ENCODE peak calls at places on chromosomes 13 and 19, in four cellular contexts. One of them, this sample, is unnamed. For H3K4me1, the result is how much of the 10 kb centered on the place peaks cover.

GRCh38 chr19:879711-880438 is 13.1 kb downstream of the MED16 start:
- DNase-seq in Peyer's patch: no peak
- DNase-seq in ascending aorta: no peak
- DNase-seq in cardiac muscle cell: no peak
- DNase-seq in this sample: no peak

GRCh38 chr13:75489502-75490263 is 7.7 kb upstream of the TBC1D4 start:
- DNase-seq in Peyer's patch: no peak
- DNase-seq in ascending aorta: no peak
- DNase-seq in cardiac muscle cell: peak
- DNase-seq in this sample: no peak

GRCh38 chr19:48819366-48819816 is 8.6 kb upstream of the BCAT2 start:
- DNase-seq in Peyer's patch: peak
- DNase-seq in ascending aorta: peak
- DNase-seq in cardiac muscle cell: peak
- DNase-seq in this sample: peak

GRCh38 chr19:56573914-56574313 is 6.6 kb downstream of the ZNF470 start:
- DNase-seq in Peyer's patch: no peak
- DNase-seq in ascending aorta: no peak
- DNase-seq in cardiac muscle cell: no peak
- DNase-seq in this sample: no peak

GRCh38 chr13:34591801-34592454 is 350.1 kb upstream of the NBEA start:
- DNase-seq in Peyer's patch: no peak
- DNase-seq in ascending aorta: no peak
- DNase-seq in cardiac muscle cell: no peak
- DNase-seq in this sample: no peak

GRCh38 chr13:42553098-42554046 is 20.6 kb upstream of the TNFSF11 start:
- DNase-seq in Peyer's patch: no peak
- DNase-seq in ascending aorta: no peak
- DNase-seq in cardiac muscle cell: peak
- DNase-seq in this sample: no peak

GRCh38 chr13:42893346-42893745 is 98.7 kb downstream of the EPSTI1 start:
- DNase-seq in Peyer's patch: no peak
- DNase-seq in ascending aorta: no peak
- DNase-seq in cardiac muscle cell: peak
- DNase-seq in this sample: no peak

GRCh38 chr13:101178394-101178793 is 237.9 kb downstream of the NALCN start:
- DNase-seq in Peyer's patch: no peak
- DNase-seq in ascending aorta: no peak
- DNase-seq in cardiac muscle cell: no peak
- DNase-seq in this sample: no peak

GRCh38 chr13:47233734-47234133 is 336.9 kb upstream of the HTR2A start:
- DNase-seq in Peyer's patch: no peak
- DNase-seq in ascending aorta: no peak
- DNase-seq in cardiac muscle cell: peak
- DNase-seq in this sample: no peak

GRCh38 chr19:18340990-18341868 is 831 bp downstream of the PGPEP1 start:
- DNase-seq in Peyer's patch: peak
- DNase-seq in ascending aorta: peak
- DNase-seq in cardiac muscle cell: peak
- DNase-seq in this sample: peak

GRCh38 chr13:26599885-26600284 is 42.4 kb downstream of the WASF3 start:
- DNase-seq in Peyer's patch: no peak
- DNase-seq in ascending aorta: no peak
- DNase-seq in cardiac muscle cell: no peak
- DNase-seq in this sample: no peak

GRCh38 chr13:76512676-76513277 is 373.4 kb downstream of the KCTD12 start:
- DNase-seq in Peyer's patch: no peak
- DNase-seq in ascending aorta: no peak
- DNase-seq in cardiac muscle cell: peak
- DNase-seq in this sample: no peak

GRCh38 chr19:18274776-18275356 is 614 bp upstream of the IQCN start:
- DNase-seq in Peyer's patch: peak
- DNase-seq in ascending aorta: peak
- DNase-seq in cardiac muscle cell: peak
- DNase-seq in this sample: peak

GRCh38 chr13:46185634-46186033 is 3.7 kb upstream of the LCP1 start:
- DNase-seq in Peyer's patch: no peak
- DNase-seq in ascending aorta: no peak
- DNase-seq in cardiac muscle cell: no peak
- DNase-seq in this sample: no peak

GRCh38 chr19:34793562-34793961 is 20.5 kb upstream of the ZNF599 start:
- DNase-seq in Peyer's patch: no peak
- DNase-seq in ascending aorta: no peak
- DNase-seq in cardiac muscle cell: peak
- DNase-seq in this sample: no peak

GRCh38 chr13:103275079-103275478 is 208.9 kb upstream of the SLC10A2 start:
- DNase-seq in Peyer's patch: no peak
- DNase-seq in ascending aorta: no peak
- DNase-seq in cardiac muscle cell: no peak
- DNase-seq in this sample: no peak

GRCh38 chr13:23898101-23898500 is 799 bp upstream of the C1QTNF9B start:
- DNase-seq in Peyer's patch: no peak
- DNase-seq in ascending aorta: no peak
- DNase-seq in cardiac muscle cell: peak
- DNase-seq in this sample: no peak

GRCh38 chr19:49224856-49225255 is 67.3 kb downstream of the TRPM4 start:
- DNase-seq in Peyer's patch: peak
- DNase-seq in ascending aorta: no peak
- DNase-seq in cardiac muscle cell: peak
- DNase-seq in this sample: no peak

GRCh38 chr13:40159736-40160135 is 504.3 kb downstream of the COG6 start:
- DNase-seq in Peyer's patch: no peak
- DNase-seq in ascending aorta: no peak
- DNase-seq in cardiac muscle cell: no peak
- DNase-seq in this sample: no peak

GRCh38 chr13:70708744-70709143 is 600.5 kb upstream of the KLHL1 start:
- DNase-seq in Peyer's patch: no peak
- DNase-seq in ascending aorta: no peak
- DNase-seq in cardiac muscle cell: no peak
- DNase-seq in this sample: no peak

GRCh38 chr13:113928701-113929627 is 44.9 kb downstream of the C13orf46 start:
- DNase-seq in Peyer's patch: peak
- DNase-seq in ascending aorta: peak
- DNase-seq in cardiac muscle cell: peak
- DNase-seq in this sample: peak

GRCh38 chr19:30593358-30593757 is 221.2 kb downstream of the ZNF536 start:
- DNase-seq in Peyer's patch: no peak
- DNase-seq in ascending aorta: no peak
- DNase-seq in cardiac muscle cell: no peak
- DNase-seq in this sample: peak

GRCh38 chr19:30596813-30597399 is 224.7 kb downstream of the ZNF536 start:
- DNase-seq in Peyer's patch: no peak
- DNase-seq in ascending aorta: no peak
- DNase-seq in cardiac muscle cell: no peak
- DNase-seq in this sample: no peak

GRCh38 chr19:30590596-30591229 is 218.5 kb downstream of the ZNF536 start:
- DNase-seq in Peyer's patch: no peak
- DNase-seq in ascending aorta: no peak
- DNase-seq in cardiac muscle cell: no peak
- DNase-seq in this sample: no peak

GRCh38 chr19:30596268-30596667 is 224.1 kb downstream of the ZNF536 start:
- DNase-seq in Peyer's patch: no peak
- DNase-seq in ascending aorta: no peak
- DNase-seq in cardiac muscle cell: no peak
- DNase-seq in this sample: no peak

GRCh38 chr19:30593975-30594925 is 222.1 kb downstream of the ZNF536 start:
- DNase-seq in Peyer's patch: no peak
- DNase-seq in ascending aorta: no peak
- DNase-seq in cardiac muscle cell: no peak
- DNase-seq in this sample: no peak
- H3K4me3 ChIP-seq in Peyer's patch: no peak
- H3K4me3 ChIP-seq in ascending aorta: no peak
- H3K4me3 ChIP-seq in cardiac muscle cell: no peak
- H3K4me3 ChIP-seq in this sample: no peak

GRCh38 chr19:30215248-30215647 is 156.9 kb upstream of the ZNF536 start:
- DNase-seq in Peyer's patch: no peak
- DNase-seq in ascending aorta: no peak
- DNase-seq in cardiac muscle cell: no peak
- DNase-seq in this sample: no peak
- H3K27ac ChIP-seq in Peyer's patch: no peak
- H3K27ac ChIP-seq in ascending aorta: no peak
- H3K27ac ChIP-seq in cardiac muscle cell: no peak
- H3K27ac ChIP-seq in this sample: no peak

GRCh38 chr19:40285353-40286234 is 449 bp upstream of the AKT2 start:
- DNase-seq in Peyer's patch: peak
- DNase-seq in ascending aorta: peak
- DNase-seq in cardiac muscle cell: peak
- DNase-seq in this sample: peak

GRCh38 chr19:40284251-40284500 is 969 bp downstream of the AKT2 start:
- DNase-seq in Peyer's patch: no peak
- DNase-seq in ascending aorta: no peak
- DNase-seq in cardiac muscle cell: no peak
- DNase-seq in this sample: no peak

GRCh38 chr19:40286235-40286530 is 1.0 kb upstream of the AKT2 start:
- DNase-seq in Peyer's patch: no peak
- DNase-seq in ascending aorta: no peak
- DNase-seq in cardiac muscle cell: no peak
- DNase-seq in this sample: no peak

GRCh38 chr19:40283414-40284250 is 1.5 kb downstream of the AKT2 start:
- DNase-seq in Peyer's patch: no peak
- DNase-seq in ascending aorta: no peak
- DNase-seq in cardiac muscle cell: no peak
- DNase-seq in this sample: no peak

GRCh38 chr19:40284501-40285352 is at the start of gene AKT2:
- DNase-seq in Peyer's patch: no peak
- DNase-seq in ascending aorta: no peak
- DNase-seq in cardiac muscle cell: peak
- DNase-seq in this sample: peak
- H3K4me1 ChIP-seq in Peyer's patch: under half
- H3K4me1 ChIP-seq in ascending aorta: under half
- H3K4me1 ChIP-seq in cardiac muscle cell: under half
- H3K4me1 ChIP-seq in this sample: half or more

GRCh38 chr13:51614350-51614786 is 30.1 kb downstream of the WDFY2 start:
- DNase-seq in Peyer's patch: no peak
- DNase-seq in ascending aorta: no peak
- DNase-seq in cardiac muscle cell: no peak
- DNase-seq in this sample: no peak
- H3K4me3 ChIP-seq in Peyer's patch: peak
- H3K4me3 ChIP-seq in ascending aorta: no peak
- H3K4me3 ChIP-seq in cardiac muscle cell: no peak
- H3K4me3 ChIP-seq in this sample: peak

DNA sequence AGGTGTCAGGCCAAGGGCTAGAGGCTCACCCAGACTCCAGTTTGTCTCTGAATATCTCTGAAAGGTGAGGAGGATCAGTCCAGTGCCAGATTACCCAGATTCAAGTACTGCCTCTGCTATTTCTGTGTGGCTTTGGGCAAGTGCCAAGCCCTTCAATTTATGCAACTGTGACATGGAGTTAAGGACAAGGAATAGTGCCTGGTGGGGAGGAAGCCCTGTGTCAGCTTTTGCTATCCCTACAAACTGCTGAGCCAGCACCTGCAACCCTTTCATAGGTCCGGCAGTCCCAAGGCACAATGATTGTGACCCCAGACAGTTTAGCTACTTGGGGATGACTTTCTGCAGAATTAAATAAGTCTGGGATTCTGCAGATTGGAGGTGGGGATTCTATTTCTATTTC is 123.0 kb downstream of the KL start:
- DNase-seq in Peyer's patch: no peak
- DNase-seq in ascending aorta: no peak
- DNase-seq in cardiac muscle cell: no peak
- DNase-seq in this sample: peak
- H3K27ac ChIP-seq in Peyer's patch: no peak
- H3K27ac ChIP-seq in ascending aorta: no peak
- H3K27ac ChIP-seq in cardiac muscle cell: no peak
- H3K27ac ChIP-seq in this sample: peak